ENCODE peak calls at places on chromosomes 5 and 9, in seven cellular contexts. N is heart left ventricle, B is spleen, L is erythroblast, S is ovary, M is adrenal gland, T is HepG2. O is an unnamed sample.

GRCh38 chr9:83957029-83957513 is 22.9 kb downstream of the HNRNPK start:
- DNase-seq in N (no peak), B (no peak), L (no peak), S (no peak), M (no peak), T (no peak), O (no peak)

GRCh38 chr9:98117984-98118639 is 910 bp downstream of the TRIM14 start:
- DNase-seq in N (no peak), B (no peak), L (peak; percentile 65), S (no peak), M (no peak), T (peak; percentile 82), O (no peak)

GRCh38 chr5:115888027-115888426 is 46.3 kb downstream of the AP3S1 start:
- DNase-seq in N (no peak), B (no peak), L (peak; percentile 2), S (no peak), M (no peak), T (no peak), O (no peak)

GRCh38 chr5:8580298-8580697 is 711.4 kb downstream of the MTRR start:
- DNase-seq in N (no peak), B (no peak), L (no peak), S (no peak), M (no peak), T (no peak), O (no peak)

GRCh38 chr9:122374885-122375420 is 4.1 kb downstream of the PTGS1 start:
- DNase-seq in N (peak; percentile 88), B (peak; percentile 64), L (peak; percentile 73), S (peak; percentile 83), M (peak; percentile 55), T (no peak), O (peak; percentile 95)

GRCh38 chr9:35517552-35518211 is 27.8 kb downstream of the RUSC2 start:
- DNase-seq in N (no peak), B (no peak), L (no peak), S (no peak), M (no peak), T (no peak), O (no peak)

GRCh38 chr5:181190711-181191525 is 14.1 kb downstream of the TRIM7 start:
- DNase-seq in N (peak; percentile 52), B (peak; percentile 91), L (no peak), S (peak; percentile 53), M (peak; percentile 49), T (no peak), O (peak; percentile 75)

GRCh38 chr9:128773049-128773448 is 1.3 kb upstream of the ZER1 start:
- DNase-seq in N (no peak), B (no peak), L (no peak), S (no peak), M (no peak), T (no peak), O (no peak)

GRCh38 chr9:124869466-124869985 is 7.6 kb downstream of the ARPC5L start:
- DNase-seq in N (no peak), B (peak; percentile 89), L (peak; percentile 71), S (peak; percentile 45), M (no peak), T (no peak), O (no peak)

GRCh38 chr5:54900906-54901725 is 84.3 kb downstream of the ESM1 start:
- DNase-seq in N (no peak), B (no peak), L (no peak), S (peak; percentile 21), M (no peak), T (no peak), O (peak; percentile 89)

GRCh38 chr9:95515272-95516113 is 1.3 kb downstream of the PTCH1 start:
- DNase-seq in N (no peak), B (peak; percentile 78), L (no peak), S (no peak), M (no peak), T (no peak), O (no peak)

GRCh38 chr9:63859475-63860215 is 1425.4 kb downstream of the FOXD4L5 start:
- DNase-seq in N (peak; percentile 68), B (peak; percentile 71), L (no peak), S (peak; percentile 43), M (peak; percentile 30), T (peak; percentile 49), O (no peak)

GRCh38 chr5:133706732-133707430 is 94.5 kb upstream of the FSTL4 start:
- DNase-seq in N (no peak), B (peak; percentile 40), L (no peak), S (no peak), M (no peak), T (no peak), O (peak; percentile 40)

GRCh38 chr9:114930063-114930812 is at the start of gene TNFSF8:
- DNase-seq in N (peak; percentile 31), B (peak; percentile 90), L (no peak), S (no peak), M (no peak), T (no peak), O (no peak)

GRCh38 chr5:72569423-72569939 is 62.3 kb upstream of the ZNF366 start:
- DNase-seq in N (no peak), B (no peak), L (no peak), S (no peak), M (no peak), T (no peak), O (no peak)

GRCh38 chr9:96169488-96169887 is 132.5 kb downstream of the HSD17B3 start:
- DNase-seq in N (peak; percentile 38), B (peak; percentile 70), L (no peak), S (no peak), M (peak; percentile 59), T (peak; percentile 24), O (peak; percentile 69)

GRCh38 chr9:117662651-117663050 is 41.6 kb upstream of the TLR4 start:
- DNase-seq in N (no peak), B (no peak), L (no peak), S (no peak), M (no peak), T (no peak), O (no peak)

GRCh38 chr9:3246231-3246630 is 279.6 kb downstream of the RFX3 start:
- DNase-seq in N (no peak), B (no peak), L (no peak), S (no peak), M (no peak), T (no peak), O (no peak)

GRCh38 chr9:111891910-111892499 is 4.6 kb upstream of the UGCG start:
- DNase-seq in N (no peak), B (no peak), L (peak; percentile 87), S (no peak), M (no peak), T (peak; percentile 16), O (no peak)

GRCh38 chr5:65954200-65954599 is 27.8 kb downstream of the ERBIN start:
- DNase-seq in N (no peak), B (no peak), L (no peak), S (no peak), M (no peak), T (no peak), O (no peak)

GRCh38 chr5:97745817-97746216 is 562.8 kb upstream of the RIOK2 start:
- DNase-seq in N (no peak), B (no peak), L (no peak), S (no peak), M (no peak), T (no peak), O (no peak)

DNA sequence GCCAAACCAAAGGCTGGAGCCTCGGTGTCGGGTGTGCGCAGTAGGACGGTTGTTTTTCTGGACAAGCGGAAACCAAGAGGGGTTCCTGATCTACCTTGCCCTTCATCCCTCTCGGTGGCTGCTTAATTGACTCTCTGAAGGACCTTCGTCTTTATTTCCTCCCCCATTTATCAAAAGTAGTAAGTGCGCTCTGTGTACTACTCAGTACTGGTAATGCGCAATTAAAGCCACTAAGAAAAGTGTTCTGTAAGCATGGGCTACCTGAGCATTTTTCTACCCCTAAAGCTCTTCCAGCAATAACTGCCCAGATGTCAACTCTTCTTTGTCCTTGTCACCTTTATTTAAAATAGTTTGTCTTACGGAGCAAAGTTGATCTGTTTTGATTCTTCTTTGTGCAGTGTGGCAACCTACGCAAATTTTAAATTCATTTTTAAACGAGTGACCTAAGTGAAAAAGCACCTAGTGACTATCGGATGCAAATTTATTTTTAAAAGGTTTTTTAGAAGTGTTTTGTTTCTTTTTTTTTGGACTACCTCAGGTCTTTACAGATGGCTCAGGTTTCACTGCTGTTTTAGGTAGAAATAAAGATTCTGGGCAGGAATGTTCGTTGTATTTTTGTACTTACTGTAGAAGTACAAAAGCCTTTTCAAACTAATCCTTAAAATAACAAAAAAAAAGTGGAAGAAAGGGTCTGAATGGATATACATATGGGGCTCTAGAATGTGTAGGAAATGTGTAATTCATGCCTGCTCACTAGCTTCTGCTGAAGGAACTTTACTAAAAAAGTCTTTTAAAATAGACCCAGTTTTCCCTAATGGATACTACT is 2.0 kb downstream of the JMY start:
- DNase-seq in N (no peak), B (no peak), L (no peak), S (no peak), M (no peak), T (no peak), O (no peak)
- TF ChIP-seq POLR2A in N (no peak), B (no peak), L (no peak), S (no peak), M (no peak), T (no peak), O (no peak)

GRCh38 chr5:10974850-10975249 is 213.8 kb upstream of the DAP start:
- DNase-seq in N (no peak), B (no peak), L (no peak), S (no peak), M (no peak), T (peak; percentile 77), O (no peak)
- TF ChIP-seq POLR2A in N (no peak), B (no peak), L (no peak), S (no peak), M (no peak), T (no peak), O (no peak)

DNA sequence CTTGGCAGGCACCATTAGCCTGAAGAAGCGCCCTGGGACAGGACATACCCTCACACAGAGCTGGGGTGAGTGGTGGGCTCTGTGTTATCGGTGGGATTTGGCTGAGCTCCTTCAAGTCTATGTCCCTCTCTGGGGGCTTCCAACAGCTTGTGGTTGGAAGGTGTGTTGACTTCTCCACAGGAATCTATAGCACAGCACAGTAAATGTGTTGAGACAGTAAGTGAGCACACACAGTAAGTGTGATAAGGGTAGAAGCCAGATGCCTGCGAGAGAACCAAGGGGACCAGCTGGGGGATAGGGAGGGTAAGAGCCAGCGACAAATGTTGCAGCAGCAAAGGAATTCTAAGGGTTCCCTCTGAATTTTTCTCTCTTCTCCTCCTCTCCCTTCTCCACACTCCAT is 448.0 kb downstream of the KDM4C start:
- DNase-seq in N (no peak), B (no peak), L (no peak), S (no peak), M (no peak), T (no peak), O (no peak)
- TF ChIP-seq POLR2A in N (no peak), B (no peak), L (no peak), S (no peak), M (no peak), T (no peak), O (no peak)

GRCh38 chr5:140042551-140043507 is at the start of gene NRG2:
- DNase-seq in N (peak; percentile 77), B (peak; percentile 88), L (peak; percentile 24), S (peak; percentile 84), M (peak; percentile 78), T (peak; percentile 49), O (peak; percentile 90)

GRCh38 chr5:140041099-140041491 is 2.0 kb downstream of the NRG2 start:
- DNase-seq in N (no peak), B (no peak), L (no peak), S (no peak), M (no peak), T (no peak), O (no peak)

GRCh38 chr5:140040358-140040757 is 2.7 kb downstream of the NRG2 start:
- DNase-seq in N (no peak), B (no peak), L (no peak), S (no peak), M (no peak), T (no peak), O (no peak)

GRCh38 chr5:140043508-140043872 is 391 bp upstream of the NRG2 start:
- DNase-seq in N (peak; percentile 39), B (no peak), L (no peak), S (no peak), M (no peak), T (no peak), O (no peak)

GRCh38 chr5:140041492-140042421 is 1.3 kb downstream of the NRG2 start:
- DNase-seq in N (peak; percentile 76), B (peak; percentile 82), L (no peak), S (peak; percentile 74), M (peak; percentile 93), T (no peak), O (peak; percentile 81)
- TF ChIP-seq POLR2A in N (no peak), B (no peak), L (no peak), S (no peak), M (peak; percentile 87), T (no peak), O (no peak)

O was measured in sigmoid colon.